ENCODE peak calls at places on chromosome 20, in eight cellular contexts. D is T-cell; V is sciatic nerve; A is left lung; C is Right ventricle myocardium inferior; R is activated CD8-positive, alpha-beta T cell treated with anti-CD3 and anti-CD28 coated beads for 36 hours; G is aorta; K is stimulated activated naive CD8-positive, alpha-beta T cell treated with anti-CD3 and anti-CD28 coated beads, Interleukin-15, Interleukin-2, amounts not matched to agents 100 U/mL and 50 U/mL, for 24 hours. M is an unnamed sample.

GRCh38 chr20:62561182-62561581 is 81.1 kb upstream of the SLCO4A1 start:
- ATAC-seq in D (no peak), V (no peak), A (no peak), C (no peak), R (peak; percentile 64), G (no peak), K (peak; percentile 20), M (no peak)

GRCh38 chr20:818001-818664 is 15.4 kb upstream of the FAM110A start:
- ATAC-seq in D (no peak), V (no peak), A (no peak), C (no peak), R (no peak), G (peak; percentile 40), K (no peak), M (no peak)

GRCh38 chr20:59075934-59076508 is 33.4 kb upstream of the PRELID3B start:
- ATAC-seq in D (no peak), V (no peak), A (no peak), C (no peak), R (peak; percentile 76), G (no peak), K (peak; percentile 67), M (no peak)

GRCh38 chr20:1952737-1953530 is 40.9 kb downstream of the PDYN start:
- ATAC-seq in D (no peak), V (no peak), A (no peak), C (no peak), R (no peak), G (no peak), K (no peak), M (no peak)

GRCh38 chr20:20497242-20497985 is 129.5 kb downstream of the INSM1 start:
- ATAC-seq in D (no peak), V (no peak), A (no peak), C (no peak), R (peak; percentile 66), G (no peak), K (peak; percentile 85), M (no peak)

GRCh38 chr20:53693265-53693871 is 99.7 kb upstream of the ZNF217 start:
- ATAC-seq in D (peak; percentile 51), V (no peak), A (no peak), C (no peak), R (peak; percentile 57), G (no peak), K (peak; percentile 67), M (no peak)

GRCh38 chr20:45128066-45128465 is 3.8 kb upstream of the WFDC12 start:
- ATAC-seq in D (no peak), V (no peak), A (peak; percentile 92), C (no peak), R (no peak), G (no peak), K (no peak), M (no peak)

GRCh38 chr20:45467172-45467571 is 2.4 kb upstream of the WFDC2 start:
- ATAC-seq in D (no peak), V (no peak), A (no peak), C (no peak), R (no peak), G (no peak), K (no peak), M (no peak)

GRCh38 chr20:44253528-44253927 is 6.4 kb downstream of the GDAP1L1 start:
- ATAC-seq in D (no peak), V (no peak), A (no peak), C (no peak), R (no peak), G (no peak), K (no peak), M (no peak)

GRCh38 chr20:63641792-63642517 is 11.3 kb downstream of the STMN3 start:
- ATAC-seq in D (peak; percentile 54), V (peak; percentile 90), A (peak; percentile 93), C (peak; percentile 90), R (peak; percentile 71), G (peak; percentile 94), K (peak; percentile 67), M (peak; percentile 82)

GRCh38 chr20:25317351-25318075 is 69.6 kb downstream of the PYGB start:
- ATAC-seq in D (no peak), V (peak; percentile 43), A (peak; percentile 22), C (no peak), R (no peak), G (no peak), K (no peak), M (no peak)

GRCh38 chr20:44717986-44718385 is 2.8 kb downstream of the CCN5 start:
- ATAC-seq in D (no peak), V (no peak), A (no peak), C (no peak), R (no peak), G (no peak), K (no peak), M (no peak)

GRCh38 chr20:49335456-49335855 is 57.6 kb upstream of the ZNFX1 start:
- ATAC-seq in D (no peak), V (no peak), A (no peak), C (no peak), R (no peak), G (no peak), K (no peak), M (no peak)

GRCh38 chr20:23995905-23996666 is 7.5 kb upstream of the GGTLC1 start:
- ATAC-seq in D (no peak), V (no peak), A (peak; percentile 61), C (no peak), R (no peak), G (no peak), K (no peak), M (no peak)

GRCh38 chr20:60648556-60648955 is 603.5 kb upstream of the CDH4 start:
- ATAC-seq in D (no peak), V (no peak), A (no peak), C (no peak), R (no peak), G (no peak), K (no peak), M (no peak)

GRCh38 chr20:61340157-61340556 is 88.1 kb downstream of the CDH4 start:
- ATAC-seq in D (no peak), V (no peak), A (no peak), C (no peak), R (no peak), G (no peak), K (no peak), M (no peak)

GRCh38 chr20:61976275-61976649 is 89.4 kb downstream of the TAF4 start:
- ATAC-seq in D (no peak), V (no peak), A (no peak), C (no peak), R (no peak), G (no peak), K (no peak), M (no peak)

GRCh38 chr20:1667510-1668085 is 10.0 kb upstream of the SIRPG start:
- ATAC-seq in D (no peak), V (no peak), A (no peak), C (no peak), R (peak; percentile 45), G (no peak), K (peak; percentile 40), M (no peak)

GRCh38 chr20:38731738-38732113 is 7.4 kb downstream of the SLC32A1 start:
- ATAC-seq in D (no peak), V (no peak), A (no peak), C (no peak), R (no peak), G (no peak), K (no peak), M (no peak)

GRCh38 chr20:19347943-19348456 is 135.6 kb downstream of the SLC24A3 start:
- ATAC-seq in D (no peak), V (no peak), A (no peak), C (peak; percentile 31), R (no peak), G (no peak), K (no peak), M (no peak)

GRCh38 chr20:64090165-64090564 is 6.0 kb upstream of the LKAAEAR1 start:
- ATAC-seq in D (no peak), V (no peak), A (no peak), C (no peak), R (no peak), G (no peak), K (no peak), M (no peak)

GRCh38 chr20:63092660-63093215 is 86.0 kb upstream of the BHLHE23 start:
- ATAC-seq in D (no peak), V (no peak), A (no peak), C (no peak), R (no peak), G (no peak), K (no peak), M (no peak)

GRCh38 chr20:21503345-21503744 is 10.5 kb downstream of the NKX2-2 start:
- ATAC-seq in D (no peak), V (no peak), A (no peak), C (no peak), R (peak; percentile 24), G (no peak), K (peak; percentile 74), M (no peak)